ENCODE peak calls at places on chromosomes 2 and 18, in eight cellular contexts. One of them, this sample, is unnamed.

GRCh38 chr2:240355962-240356361 is 79.5 kb upstream of the GPC1 start:
- DNase-seq in brain microvascular endothelial cell: no peak
- DNase-seq in mucosa of descending colon: peak; percentile 10
- DNase-seq in Caco-2: peak; percentile 25
- DNase-seq in MM.1S: no peak
- DNase-seq in left ventricle myocardium inferior: no peak
- DNase-seq in A549: no peak
- DNase-seq in fibroblast of lung: no peak
- DNase-seq in this sample: no peak

GRCh38 chr2:102050854-102051391 is 59.2 kb downstream of the IL1R2 start:
- DNase-seq in brain microvascular endothelial cell: peak; percentile 83
- DNase-seq in left ventricle myocardium inferior: peak; percentile 89
- DNase-seq in mucosa of descending colon: peak; percentile 61
- DNase-seq in A549: no peak
- DNase-seq in MM.1S: no peak
- DNase-seq in fibroblast of lung: peak; percentile 87
- DNase-seq in Caco-2: no peak
- DNase-seq in this sample: no peak

GRCh38 chr18:834086-834720 is 22.2 kb upstream of the YES1 start:
- DNase-seq in MM.1S: no peak
- DNase-seq in left ventricle myocardium inferior: no peak
- DNase-seq in fibroblast of lung: no peak
- DNase-seq in mucosa of descending colon: no peak
- DNase-seq in A549: no peak
- DNase-seq in brain microvascular endothelial cell: no peak
- DNase-seq in Caco-2: no peak
- DNase-seq in this sample: no peak

GRCh38 chr18:62999392-62999791 is 284.1 kb downstream of the PHLPP1 start:
- DNase-seq in A549: peak; percentile 9
- DNase-seq in mucosa of descending colon: peak; percentile 51
- DNase-seq in MM.1S: no peak
- DNase-seq in Caco-2: no peak
- DNase-seq in brain microvascular endothelial cell: peak; percentile 6
- DNase-seq in left ventricle myocardium inferior: peak; percentile 46
- DNase-seq in fibroblast of lung: peak; percentile 79
- DNase-seq in this sample: no peak

GRCh38 chr2:190267302-190267701 is 52.3 kb downstream of the HIBCH start:
- DNase-seq in MM.1S: no peak
- DNase-seq in A549: peak; percentile 68
- DNase-seq in Caco-2: no peak
- DNase-seq in left ventricle myocardium inferior: no peak
- DNase-seq in fibroblast of lung: peak; percentile 89
- DNase-seq in mucosa of descending colon: no peak
- DNase-seq in brain microvascular endothelial cell: peak; percentile 94
- DNase-seq in this sample: no peak

GRCh38 chr2:102082591-102083586 is 59.7 kb upstream of the IL1R1 start:
- DNase-seq in Caco-2: no peak
- DNase-seq in brain microvascular endothelial cell: peak; percentile 84
- DNase-seq in mucosa of descending colon: no peak
- DNase-seq in fibroblast of lung: peak; percentile 90
- DNase-seq in left ventricle myocardium inferior: no peak
- DNase-seq in MM.1S: no peak
- DNase-seq in A549: peak; percentile 23
- DNase-seq in this sample: peak; percentile 57

GRCh38 chr18:555705-556402 is 24.3 kb upstream of the CETN1 start:
- DNase-seq in brain microvascular endothelial cell: no peak
- DNase-seq in fibroblast of lung: no peak
- DNase-seq in left ventricle myocardium inferior: no peak
- DNase-seq in Caco-2: no peak
- DNase-seq in mucosa of descending colon: no peak
- DNase-seq in MM.1S: no peak
- DNase-seq in A549: no peak
- DNase-seq in this sample: no peak

GRCh38 chr2:102604754-102605153 is 14.6 kb upstream of the SLC9A2 start:
- DNase-seq in mucosa of descending colon: peak; percentile 31
- DNase-seq in brain microvascular endothelial cell: no peak
- DNase-seq in Caco-2: peak; percentile 51
- DNase-seq in MM.1S: peak; percentile 11
- DNase-seq in A549: peak; percentile 4
- DNase-seq in fibroblast of lung: no peak
- DNase-seq in left ventricle myocardium inferior: no peak
- DNase-seq in this sample: no peak

GRCh38 chr18:52278191-52278590 is 61.8 kb upstream of the DCC start:
- DNase-seq in mucosa of descending colon: no peak
- DNase-seq in Caco-2: no peak
- DNase-seq in A549: no peak
- DNase-seq in fibroblast of lung: no peak
- DNase-seq in left ventricle myocardium inferior: no peak
- DNase-seq in MM.1S: no peak
- DNase-seq in brain microvascular endothelial cell: no peak
- DNase-seq in this sample: no peak

GRCh38 chr2:54572636-54573531 is 116.8 kb downstream of the SPTBN1 start:
- DNase-seq in fibroblast of lung: peak; percentile 93
- DNase-seq in MM.1S: no peak
- DNase-seq in mucosa of descending colon: peak; percentile 48
- DNase-seq in Caco-2: no peak
- DNase-seq in left ventricle myocardium inferior: no peak
- DNase-seq in A549: peak; percentile 72
- DNase-seq in brain microvascular endothelial cell: peak; percentile 87
- DNase-seq in this sample: no peak

GRCh38 chr2:14587119-14587518 is 45.4 kb upstream of the LRATD1 start:
- DNase-seq in brain microvascular endothelial cell: peak; percentile 1
- DNase-seq in A549: no peak
- DNase-seq in Caco-2: no peak
- DNase-seq in MM.1S: no peak
- DNase-seq in fibroblast of lung: peak; percentile 60
- DNase-seq in mucosa of descending colon: no peak
- DNase-seq in left ventricle myocardium inferior: no peak
- DNase-seq in this sample: no peak

GRCh38 chr2:48530033-48530804 is at the start of gene STON1:
- DNase-seq in A549: peak; percentile 17
- DNase-seq in MM.1S: no peak
- DNase-seq in Caco-2: peak; percentile 42
- DNase-seq in brain microvascular endothelial cell: no peak
- DNase-seq in left ventricle myocardium inferior: peak; percentile 63
- DNase-seq in mucosa of descending colon: peak; percentile 53
- DNase-seq in fibroblast of lung: peak; percentile 57
- DNase-seq in this sample: no peak

GRCh38 chr2:158380786-158381185 is 75.8 kb downstream of the CCDC148 start:
- DNase-seq in brain microvascular endothelial cell: no peak
- DNase-seq in MM.1S: no peak
- DNase-seq in A549: no peak
- DNase-seq in Caco-2: no peak
- DNase-seq in fibroblast of lung: no peak
- DNase-seq in mucosa of descending colon: no peak
- DNase-seq in left ventricle myocardium inferior: no peak
- DNase-seq in this sample: no peak

GRCh38 chr18:58438161-58438983 is 190.5 kb downstream of the ALPK2 start:
- DNase-seq in mucosa of descending colon: no peak
- DNase-seq in MM.1S: peak; percentile 56
- DNase-seq in brain microvascular endothelial cell: no peak
- DNase-seq in fibroblast of lung: peak; percentile 34
- DNase-seq in left ventricle myocardium inferior: no peak
- DNase-seq in Caco-2: peak; percentile 49
- DNase-seq in A549: no peak
- DNase-seq in this sample: no peak

GRCh38 chr2:9150568-9150900 is 56.1 kb upstream of the ASAP2 start:
- DNase-seq in left ventricle myocardium inferior: no peak
- DNase-seq in mucosa of descending colon: no peak
- DNase-seq in MM.1S: no peak
- DNase-seq in fibroblast of lung: no peak
- DNase-seq in brain microvascular endothelial cell: no peak
- DNase-seq in A549: no peak
- DNase-seq in Caco-2: no peak
- DNase-seq in this sample: no peak

GRCh38 chr2:149093579-149093978 is 55.1 kb downstream of the LYPD6B start:
- DNase-seq in left ventricle myocardium inferior: no peak
- DNase-seq in fibroblast of lung: no peak
- DNase-seq in brain microvascular endothelial cell: no peak
- DNase-seq in Caco-2: no peak
- DNase-seq in A549: no peak
- DNase-seq in mucosa of descending colon: no peak
- DNase-seq in MM.1S: no peak
- DNase-seq in this sample: no peak

GRCh38 chr2:64220906-64221659 is 76.9 kb upstream of the PELI1 start:
- DNase-seq in left ventricle myocardium inferior: no peak
- DNase-seq in brain microvascular endothelial cell: no peak
- DNase-seq in MM.1S: no peak
- DNase-seq in A549: no peak
- DNase-seq in mucosa of descending colon: no peak
- DNase-seq in fibroblast of lung: no peak
- DNase-seq in Caco-2: no peak
- DNase-seq in this sample: no peak

GRCh38 chr18:47677952-47678351 is 252.5 kb downstream of the SMAD2 start:
- DNase-seq in A549: no peak
- DNase-seq in Caco-2: no peak
- DNase-seq in MM.1S: no peak
- DNase-seq in left ventricle myocardium inferior: no peak
- DNase-seq in fibroblast of lung: no peak
- DNase-seq in mucosa of descending colon: no peak
- DNase-seq in brain microvascular endothelial cell: no peak
- DNase-seq in this sample: peak; percentile 12

GRCh38 chr18:54165450-54165849 is 59.0 kb downstream of the MBD2 start:
- DNase-seq in brain microvascular endothelial cell: no peak
- DNase-seq in A549: no peak
- DNase-seq in MM.1S: no peak
- DNase-seq in left ventricle myocardium inferior: no peak
- DNase-seq in Caco-2: no peak
- DNase-seq in fibroblast of lung: no peak
- DNase-seq in mucosa of descending colon: no peak
- DNase-seq in this sample: no peak

GRCh38 chr18:68438983-68439382 is 275.9 kb downstream of the TMX3 start:
- DNase-seq in mucosa of descending colon: no peak
- DNase-seq in brain microvascular endothelial cell: no peak
- DNase-seq in MM.1S: peak; percentile 31
- DNase-seq in Caco-2: no peak
- DNase-seq in left ventricle myocardium inferior: no peak
- DNase-seq in fibroblast of lung: peak; percentile 75
- DNase-seq in A549: no peak
- DNase-seq in this sample: no peak

GRCh38 chr18:61727241-61727640 is 165.6 kb downstream of the RNF152 start:
- DNase-seq in fibroblast of lung: peak; percentile 68
- DNase-seq in Caco-2: no peak
- DNase-seq in brain microvascular endothelial cell: no peak
- DNase-seq in MM.1S: no peak
- DNase-seq in A549: no peak
- DNase-seq in mucosa of descending colon: no peak
- DNase-seq in left ventricle myocardium inferior: no peak
- DNase-seq in this sample: no peak

GRCh38 chr2:1480671-1481076 is 67.4 kb downstream of the TPO start:
- DNase-seq in A549: no peak
- DNase-seq in mucosa of descending colon: no peak
- DNase-seq in MM.1S: no peak
- DNase-seq in Caco-2: peak; percentile 17
- DNase-seq in brain microvascular endothelial cell: no peak
- DNase-seq in left ventricle myocardium inferior: no peak
- DNase-seq in fibroblast of lung: no peak
- DNase-seq in this sample: no peak
- TF ChIP-seq CTCF in A549: no peak
- TF ChIP-seq CTCF in mucosa of descending colon: no peak
- TF ChIP-seq CTCF in MM.1S: no peak
- TF ChIP-seq CTCF in Caco-2: no peak
- TF ChIP-seq CTCF in brain microvascular endothelial cell: no peak
- TF ChIP-seq CTCF in left ventricle myocardium inferior: no peak
- TF ChIP-seq CTCF in fibroblast of lung: no peak
- TF ChIP-seq CTCF in this sample: no peak

DNA sequence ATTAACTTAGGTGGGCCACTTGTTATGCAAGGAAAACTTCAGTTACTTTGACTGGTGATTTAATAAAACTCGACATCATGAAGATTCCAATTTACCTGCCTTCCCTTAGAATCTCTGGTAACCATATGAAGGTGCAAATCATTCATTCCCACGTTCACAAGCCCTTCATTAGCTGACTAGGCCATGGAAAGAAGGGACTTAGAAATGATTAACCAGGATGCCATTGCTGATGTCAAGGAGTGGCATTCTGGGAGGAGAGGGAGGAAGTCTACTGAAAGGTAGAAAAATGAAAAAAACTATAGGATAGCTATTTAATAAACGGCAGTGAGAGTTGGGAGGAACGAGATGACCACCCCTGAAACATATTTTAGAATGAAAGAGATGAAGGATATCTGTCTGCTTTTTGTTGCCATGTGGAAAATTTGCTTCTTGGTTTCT is 1.4 kb downstream of the ATIC start:
- DNase-seq in left ventricle myocardium inferior: no peak
- DNase-seq in A549: peak; percentile 20
- DNase-seq in Caco-2: no peak
- DNase-seq in mucosa of descending colon: no peak
- DNase-seq in brain microvascular endothelial cell: no peak
- DNase-seq in MM.1S: no peak
- DNase-seq in fibroblast of lung: no peak
- DNase-seq in this sample: no peak
- H3K4me3 ChIP-seq in left ventricle myocardium inferior: peak overlapping the region; percentile 68
- H3K4me3 ChIP-seq in A549: peak overlapping the region; percentile 81
- H3K4me3 ChIP-seq in Caco-2: peak overlapping the region; percentile 57
- H3K4me3 ChIP-seq in mucosa of descending colon: no peak overlapping the region
- H3K4me3 ChIP-seq in brain microvascular endothelial cell: no peak overlapping the region
- H3K4me3 ChIP-seq in MM.1S: peak overlapping the region; percentile 68
- H3K4me3 ChIP-seq in fibroblast of lung: peak overlapping the region; percentile 73
- H3K4me3 ChIP-seq in this sample: peak overlapping the region; percentile 96

GRCh38 chr2:79935771-79936657 is 368.5 kb downstream of the LRRTM1 start:
- DNase-seq in Caco-2: peak; percentile 50
- DNase-seq in fibroblast of lung: peak; percentile 49
- DNase-seq in A549: peak; percentile 78
- DNase-seq in brain microvascular endothelial cell: peak; percentile 33
- DNase-seq in MM.1S: peak; percentile 61
- DNase-seq in mucosa of descending colon: peak; percentile 50
- DNase-seq in left ventricle myocardium inferior: peak; percentile 14
- DNase-seq in this sample: no peak
- TF ChIP-seq CTCF in Caco-2: peak; percentile 84
- TF ChIP-seq CTCF in fibroblast of lung: peak; percentile 92
- TF ChIP-seq CTCF in A549: peak; percentile 59
- TF ChIP-seq CTCF in brain microvascular endothelial cell: peak; percentile 81
- TF ChIP-seq CTCF in MM.1S: peak; percentile 75
- TF ChIP-seq CTCF in mucosa of descending colon: peak; percentile 38
- TF ChIP-seq CTCF in left ventricle myocardium inferior: peak; percentile 63
- TF ChIP-seq CTCF in this sample: peak; percentile 73

GRCh38 chr2:39141346-39142011 is 20.6 kb upstream of the SOS1 start:
- DNase-seq in mucosa of descending colon: no peak
- DNase-seq in MM.1S: no peak
- DNase-seq in A549: no peak
- DNase-seq in Caco-2: no peak
- DNase-seq in left ventricle myocardium inferior: no peak
- DNase-seq in fibroblast of lung: peak; percentile 74
- DNase-seq in brain microvascular endothelial cell: no peak
- DNase-seq in this sample: no peak

GRCh38 chr2:39142904-39143617 is 22.2 kb upstream of the SOS1 start:
- DNase-seq in MM.1S: no peak
- DNase-seq in mucosa of descending colon: no peak
- DNase-seq in Caco-2: no peak
- DNase-seq in left ventricle myocardium inferior: no peak
- DNase-seq in fibroblast of lung: no peak
- DNase-seq in A549: no peak
- DNase-seq in brain microvascular endothelial cell: no peak
- DNase-seq in this sample: no peak

GRCh38 chr2:39140322-39140847 is 19.5 kb upstream of the SOS1 start:
- DNase-seq in A549: no peak
- DNase-seq in Caco-2: no peak
- DNase-seq in MM.1S: no peak
- DNase-seq in fibroblast of lung: no peak
- DNase-seq in brain microvascular endothelial cell: no peak
- DNase-seq in left ventricle myocardium inferior: no peak
- DNase-seq in mucosa of descending colon: no peak
- DNase-seq in this sample: no peak

GRCh38 chr2:39139511-39140237 is 18.8 kb upstream of the SOS1 start:
- DNase-seq in mucosa of descending colon: no peak
- DNase-seq in A549: no peak
- DNase-seq in left ventricle myocardium inferior: no peak
- DNase-seq in brain microvascular endothelial cell: no peak
- DNase-seq in MM.1S: no peak
- DNase-seq in Caco-2: no peak
- DNase-seq in fibroblast of lung: no peak
- DNase-seq in this sample: no peak

GRCh38 chr2:39142012-39142346 is 21.1 kb upstream of the SOS1 start:
- DNase-seq in left ventricle myocardium inferior: no peak
- DNase-seq in Caco-2: no peak
- DNase-seq in fibroblast of lung: no peak
- DNase-seq in MM.1S: no peak
- DNase-seq in brain microvascular endothelial cell: no peak
- DNase-seq in mucosa of descending colon: no peak
- DNase-seq in A549: no peak
- DNase-seq in this sample: no peak
- H3K4me3 ChIP-seq in left ventricle myocardium inferior: no peak overlapping the region
- H3K4me3 ChIP-seq in Caco-2: no peak overlapping the region
- H3K4me3 ChIP-seq in fibroblast of lung: no peak overlapping the region
- H3K4me3 ChIP-seq in MM.1S: no peak overlapping the region
- H3K4me3 ChIP-seq in brain microvascular endothelial cell: no peak overlapping the region
- H3K4me3 ChIP-seq in mucosa of descending colon: no peak overlapping the region
- H3K4me3 ChIP-seq in A549: no peak overlapping the region
- H3K4me3 ChIP-seq in this sample: no peak overlapping the region